ENCODE peak calls at places on chromosomes 1 and 21, in six cellular contexts. X is IMR-90, P is H9, H is trophoblast cell, Q is H1, D is neuronal stem cell. G is an unnamed sample.

GRCh38 chr1:215891673-215892072 is 324.6 kb downstream of the KCTD3 start:
- DNase-seq in X (peak; percentile 53), P (no peak), H (no peak), Q (no peak), D (no peak), G (no peak)

GRCh38 chr1:4519954-4520353 is 134.5 kb upstream of the AJAP1 start:
- DNase-seq in X (no peak), P (no peak), H (no peak), Q (no peak), D (no peak), G (no peak)

GRCh38 chr1:171910786-171911185 is 69.5 kb downstream of the DNM3 start:
- DNase-seq in X (no peak), P (no peak), H (no peak), Q (no peak), D (no peak), G (no peak)

GRCh38 chr21:34513109-34513675 is 1.2 kb upstream of the KCNE1 start:
- DNase-seq in X (no peak), P (no peak), H (no peak), Q (no peak), D (no peak), G (peak; percentile 41)

GRCh38 chr1:153506831-153507413 is 28.9 kb downstream of the S100A6 start:
- DNase-seq in X (peak; percentile 91), P (no peak), H (peak; percentile 56), Q (no peak), D (no peak), G (peak; percentile 93)

GRCh38 chr1:198934901-198935301 is 296.1 kb downstream of the PTPRC start:
- DNase-seq in X (peak; percentile 51), P (no peak), H (no peak), Q (no peak), D (no peak), G (peak; percentile 78)

GRCh38 chr1:114024049-114024448 is 44.8 kb downstream of the OLFML3 start:
- DNase-seq in X (no peak), P (peak; percentile 58), H (no peak), Q (no peak), D (peak; percentile 52), G (no peak)

GRCh38 chr1:83934550-83934949 is 64.4 kb downstream of the TTLL7 start:
- DNase-seq in X (no peak), P (no peak), H (no peak), Q (no peak), D (no peak), G (no peak)

GRCh38 chr1:174200746-174201145 is 41.4 kb downstream of the RABGAP1L start:
- DNase-seq in X (no peak), P (no peak), H (no peak), Q (no peak), D (no peak), G (no peak)

GRCh38 chr1:228487336-228488106 is at the start of gene RNF187:
- DNase-seq in X (peak; percentile 18), P (no peak), H (peak; percentile 69), Q (peak; percentile 95), D (no peak), G (no peak)

GRCh38 chr1:204920967-204921366 is 50.3 kb downstream of the NFASC start:
- DNase-seq in X (no peak), P (no peak), H (no peak), Q (no peak), D (no peak), G (no peak)

GRCh38 chr1:19061343-19061742 is 104.9 kb upstream of the IFFO2 start:
- DNase-seq in X (no peak), P (no peak), H (no peak), Q (no peak), D (no peak), G (no peak)

GRCh38 chr1:19065526-19066247 is 109.2 kb upstream of the IFFO2 start:
- DNase-seq in X (no peak), P (no peak), H (no peak), Q (no peak), D (no peak), G (no peak)

GRCh38 chr1:19064906-19065450 is 108.5 kb upstream of the IFFO2 start:
- DNase-seq in X (no peak), P (no peak), H (no peak), Q (no peak), D (no peak), G (no peak)

GRCh38 chr1:19062258-19063029 is 106.0 kb upstream of the IFFO2 start:
- DNase-seq in X (no peak), P (no peak), H (no peak), Q (no peak), D (no peak), G (no peak)

DNA sequence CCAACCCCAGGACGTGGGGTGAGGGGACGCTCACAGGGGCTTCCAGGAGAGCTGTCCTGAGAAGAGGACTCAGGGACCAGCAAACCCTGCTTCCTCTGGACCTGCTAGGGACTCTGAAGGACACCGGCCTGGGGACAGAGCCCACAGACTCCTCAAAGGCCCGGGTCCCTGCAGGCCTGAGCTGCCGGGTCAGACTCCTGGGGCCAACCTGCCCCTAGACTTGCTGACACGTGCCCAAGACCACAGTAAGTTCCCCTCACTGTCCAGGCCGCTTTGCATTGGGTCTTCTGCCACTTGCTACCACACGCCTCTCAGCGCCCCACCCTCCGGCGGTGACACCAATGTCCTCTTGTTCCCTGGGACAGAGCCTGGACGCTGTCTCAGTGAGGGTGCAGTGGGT is 106.6 kb upstream of the IFFO2 start:
- DNase-seq in X (no peak), P (no peak), H (no peak), Q (no peak), D (no peak), G (no peak)
- H3K18ac ChIP-seq in X (no peak overlapping the region), P (no peak overlapping the region), H (no peak overlapping the region), Q (no peak overlapping the region), D (peak overlapping the region; percentile 44), G (no peak overlapping the region)

DNA sequence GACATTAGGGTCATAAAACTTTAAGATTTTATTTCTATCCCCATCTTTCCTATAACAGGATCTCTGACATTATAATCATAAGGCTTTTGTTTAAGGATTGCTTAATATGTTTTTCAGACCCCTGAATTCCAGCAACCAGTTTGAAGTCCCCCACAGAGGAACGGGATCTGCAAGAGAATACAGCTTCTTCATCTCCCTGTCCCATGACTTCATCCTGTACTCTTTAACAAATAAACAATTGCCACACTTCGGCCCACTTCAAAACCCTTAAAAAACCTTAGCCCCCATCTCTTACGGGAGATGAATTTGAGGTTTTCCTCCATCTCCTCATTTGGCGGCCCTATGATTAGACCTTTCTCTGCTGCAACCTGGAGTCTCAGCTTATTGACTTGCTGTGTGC is 35.8 kb downstream of the TESK2 start:
- DNase-seq in X (peak; percentile 8), P (no peak), H (no peak), Q (no peak), D (no peak), G (peak; percentile 18)
- H3K14ac ChIP-seq in X (no peak overlapping the region), P (no peak overlapping the region), H (no peak overlapping the region), Q (no peak overlapping the region), D (no peak overlapping the region), G (no peak overlapping the region)

GRCh38 chr1:180975551-180975950 is 47.1 kb downstream of the STX6 start:
- DNase-seq in X (no peak), P (no peak), H (no peak), Q (peak; percentile 8), D (no peak), G (no peak)
- H2BK5ac ChIP-seq in X (no peak overlapping the region), P (no peak overlapping the region), H (no peak overlapping the region), Q (no peak overlapping the region), D (no peak overlapping the region), G (no peak overlapping the region)

GRCh38 chr1:77888429-77889239 is at the start of gene NEXN:
- DNase-seq in X (peak; percentile 79), P (peak; percentile 80), H (peak; percentile 46), Q (peak; percentile 87), D (peak; percentile 82), G (peak; percentile 87)
- H3K18ac ChIP-seq in X (peak within 1 kb of the TSS; percentile 99), P (peak within 1 kb of the TSS; percentile 92), H (peak within 1 kb of the TSS; percentile 95), Q (peak within 1 kb of the TSS; percentile 86), D (peak within 1 kb of the TSS; percentile 99), G (peak within 1 kb of the TSS; percentile 83)

G was measured in mesenchymal stem cell.